ENCODE peak calls at places on chromosomes 2 and 18, in six cellular contexts. V, B, J, C, D and A are unnamed samples.

GRCh38 chr2:28662468-28663095 is 89.0 kb upstream of the PPP1CB start:
- DNase-seq in B (no peak), D (peak; percentile 23), J (no peak), V (peak; percentile 83), C (no peak), A (no peak)

GRCh38 chr2:62505649-62506420 is at the start of gene TMEM17:
- DNase-seq in B (peak; percentile 89), V (peak; percentile 93), J (peak; percentile 92), D (peak; percentile 85), C (peak; percentile 18), A (peak; percentile 95)

GRCh38 chr2:88692187-88692586 is 714 bp downstream of the RPIA start:
- DNase-seq in D (peak; percentile 13), J (peak; percentile 28), V (peak; percentile 17), B (peak; percentile 20), C (peak; percentile 5), A (peak; percentile 49)

GRCh38 chr2:172677363-172677762 is 58.3 kb upstream of the RAPGEF4 start:
- DNase-seq in B (no peak), J (no peak), V (no peak), C (no peak), D (no peak), A (no peak)

GRCh38 chr18:38698108-38698507 is 1132.5 kb upstream of the CELF4 start:
- DNase-seq in B (no peak), J (no peak), C (no peak), V (no peak), D (no peak), A (no peak)

GRCh38 chr18:49667462-49667861 is 105.6 kb downstream of the LIPG start:
- DNase-seq in D (no peak), V (no peak), C (no peak), J (no peak), B (no peak), A (no peak)

GRCh38 chr2:10434885-10435419 is 13.2 kb downstream of the ODC1 start:
- DNase-seq in J (peak; percentile 92), V (peak; percentile 40), D (peak; percentile 96), C (peak; percentile 71), B (peak; percentile 94), A (no peak)

GRCh38 chr2:18154259-18154658 is 275.8 kb downstream of the KCNS3 start:
- DNase-seq in B (no peak), V (peak; percentile 17), C (no peak), J (no peak), D (no peak), A (no peak)

GRCh38 chr2:3377279-3377611 is 373 bp downstream of the EIPR1 start:
- DNase-seq in B (no peak), C (no peak), V (peak; percentile 50), J (no peak), D (peak; percentile 53), A (no peak)

GRCh38 chr18:2087877-2088673 is 483.2 kb downstream of the METTL4 start:
- DNase-seq in J (no peak), C (no peak), D (no peak), V (peak; percentile 67), B (no peak), A (no peak)

GRCh38 chr18:25102657-25103056 is 249.3 kb downstream of the ZNF521 start:
- DNase-seq in D (no peak), J (no peak), C (no peak), B (no peak), V (no peak), A (no peak)

GRCh38 chr2:105443610-105444598 is 45.1 kb upstream of the FHL2 start:
- DNase-seq in B (no peak), V (peak; percentile 23), D (no peak), C (no peak), J (no peak), A (no peak)

GRCh38 chr2:159272166-159272565 is 14.3 kb downstream of the WDSUB1 start:
- DNase-seq in J (no peak), C (no peak), B (no peak), V (no peak), D (no peak), A (no peak)

GRCh38 chr2:33405180-33406105 is 71.0 kb upstream of the RASGRP3 start:
- DNase-seq in D (no peak), J (no peak), B (no peak), V (peak; percentile 30), C (no peak), A (no peak)

GRCh38 chr2:3500326-3500899 is 18.9 kb downstream of the ADI1 start:
- DNase-seq in B (no peak), C (no peak), V (no peak), D (no peak), J (no peak), A (no peak)

GRCh38 chr2:223976635-223977226 is 19.5 kb downstream of the MRPL44 start:
- DNase-seq in C (no peak), D (no peak), J (no peak), V (peak; percentile 65), B (no peak), A (no peak)

GRCh38 chr2:135685361-135685760 is 56.3 kb upstream of the UBXN4 start:
- DNase-seq in J (no peak), B (no peak), D (no peak), C (no peak), V (peak; percentile 88), A (no peak)